ENCODE peak calls at places on chromosomes 6 and 20, in seven cellular contexts. N is bronchial epithelial cell, Z is AG04450, H is fibroblast of lung, A is fibroblast of villous mesenchyme, O is GM12865, V is fibroblast of mammary gland. W is an unnamed sample.

GRCh38 chr20:23536601-23537000 is 31.7 kb downstream of the CST9L start:
- DNase-seq in N (no peak), Z (no peak), H (no peak), A (no peak), O (no peak), V (no peak), W (no peak)

GRCh38 chr20:32359633-32360332 is 1.7 kb downstream of the ASXL1 start:
- DNase-seq in N (peak), Z (no peak), H (peak), A (peak), O (peak), V (no peak), W (no peak)

GRCh38 chr20:14415492-14415891 is 78.1 kb upstream of the FLRT3 start:
- DNase-seq in N (no peak), Z (no peak), H (no peak), A (no peak), O (no peak), V (no peak), W (no peak)

GRCh38 chr6:89471287-89471867 is 38.4 kb downstream of the ANKRD6 start:
- DNase-seq in N (no peak), Z (no peak), H (no peak), A (no peak), O (no peak), V (no peak), W (no peak)

GRCh38 chr20:49276895-49277785 is 717 bp downstream of the ZNFX1 start:
- DNase-seq in N (no peak), Z (no peak), H (no peak), A (no peak), O (peak), V (no peak), W (no peak)

GRCh38 chr6:138509371-138509770 is 10.1 kb upstream of the NHSL1 start:
- DNase-seq in N (peak), Z (no peak), H (peak), A (peak), O (peak), V (peak), W (no peak)

GRCh38 chr6:156988276-156989158 is 211.3 kb downstream of the ARID1B start:
- DNase-seq in N (peak), Z (no peak), H (no peak), A (peak), O (peak), V (peak), W (no peak)

GRCh38 chr20:40683894-40684268 is 5.2 kb downstream of the MAFB start:
- DNase-seq in N (no peak), Z (no peak), H (no peak), A (no peak), O (no peak), V (no peak), W (no peak)

GRCh38 chr20:17629025-17629424 is 53.0 kb downstream of the RRBP1 start:
- DNase-seq in N (no peak), Z (no peak), H (no peak), A (no peak), O (no peak), V (no peak), W (no peak)

GRCh38 chr20:59135093-59135492 is 28.5 kb upstream of the ZNF831 start:
- DNase-seq in N (peak), Z (no peak), H (no peak), A (no peak), O (no peak), V (no peak), W (no peak)

GRCh38 chr6:137044366-137045220 is at the start of gene IL20RA:
- DNase-seq in N (peak), Z (no peak), H (no peak), A (peak), O (peak), V (no peak), W (no peak)

GRCh38 chr20:34150616-34151015 is 38.6 kb upstream of the EIF2S2 start:
- DNase-seq in N (no peak), Z (no peak), H (no peak), A (no peak), O (no peak), V (no peak), W (no peak)

GRCh38 chr6:28522594-28523557 is 2.8 kb upstream of the GPX5 start:
- DNase-seq in N (no peak), Z (no peak), H (no peak), A (no peak), O (no peak), V (no peak), W (no peak)

GRCh38 chr20:4169360-4170214 is 154.2 kb upstream of the RNF24 start:
- DNase-seq in N (no peak), Z (no peak), H (no peak), A (no peak), O (peak), V (no peak), W (no peak)

GRCh38 chr6:131122516-131122915 is 12.8 kb upstream of the AKAP7 start:
- DNase-seq in N (no peak), Z (no peak), H (no peak), A (no peak), O (no peak), V (no peak), W (no peak)

GRCh38 chr6:158057213-158057987 is 75.7 kb downstream of the SYNJ2 start:
- DNase-seq in N (peak), Z (peak), H (peak), A (peak), O (no peak), V (peak), W (no peak)

GRCh38 chr20:8549192-8549591 is 417.1 kb downstream of the PLCB1 start:
- DNase-seq in N (no peak), Z (no peak), H (no peak), A (no peak), O (no peak), V (no peak), W (no peak)

GRCh38 chr6:129776542-129776941 is 66.6 kb upstream of the ARHGAP18 start:
- DNase-seq in N (peak), Z (no peak), H (no peak), A (no peak), O (no peak), V (no peak), W (no peak)

GRCh38 chr20:36629719-36630340 is 16.2 kb downstream of the SLA2 start:
- DNase-seq in N (no peak), Z (no peak), H (no peak), A (no peak), O (peak), V (no peak), W (no peak)

GRCh38 chr6:71187136-71187535 is 101.5 kb upstream of the OGFRL1 start:
- DNase-seq in N (no peak), Z (no peak), H (no peak), A (no peak), O (no peak), V (no peak), W (no peak)

GRCh38 chr20:39986231-39986904 is 702.7 kb downstream of the MAFB start:
- DNase-seq in N (peak), Z (no peak), H (peak), A (peak), O (no peak), V (peak), W (no peak)

GRCh38 chr20:49697071-49697470 is 16.6 kb downstream of the B4GALT5 start:
- DNase-seq in N (no peak), Z (no peak), H (no peak), A (no peak), O (no peak), V (no peak), W (no peak)

GRCh38 chr20:56952258-56952929 is 314.0 kb downstream of the BMP7 start:
- DNase-seq in N (no peak), Z (no peak), H (no peak), A (no peak), O (no peak), V (no peak), W (no peak)

GRCh38 chr6:5126214-5126613 is 41.1 kb downstream of the PPP1R3G start:
- DNase-seq in N (no peak), Z (peak), H (no peak), A (peak), O (no peak), V (no peak), W (no peak)

GRCh38 chr20:59044295-59044694 is 1.7 kb upstream of the PRELID3B start:
- DNase-seq in N (no peak), Z (no peak), H (no peak), A (no peak), O (no peak), V (no peak), W (no peak)

GRCh38 chr20:17674722-17675518 is 7.1 kb downstream of the RRBP1 start:
- DNase-seq in N (no peak), Z (peak), H (peak), A (peak), O (no peak), V (peak), W (no peak)

GRCh38 chr6:119147101-119148053 is 68.9 kb upstream of the FAM184A start:
- DNase-seq in N (peak), Z (peak), H (peak), A (peak), O (peak), V (peak), W (no peak)

GRCh38 chr20:51104960-51105460 is 82.1 kb upstream of the KCNG1 start:
- DNase-seq in N (no peak), Z (no peak), H (no peak), A (peak), O (no peak), V (no peak), W (no peak)

GRCh38 chr6:108597601-108598315 is 37.0 kb downstream of the FOXO3 start:
- DNase-seq in N (no peak), Z (no peak), H (no peak), A (peak), O (peak), V (peak), W (no peak)

GRCh38 chr6:164097557-164098398 is 683.3 kb downstream of the QKI start:
- DNase-seq in N (peak), Z (no peak), H (peak), A (no peak), O (no peak), V (peak), W (peak)

GRCh38 chr6:79630883-79631799 is at the start of gene SH3BGRL2:
- DNase-seq in N (peak), Z (peak), H (peak), A (peak), O (peak), V (peak), W (no peak)

GRCh38 chr6:79630400-79630882 is 688 bp upstream of the SH3BGRL2 start:
- DNase-seq in N (no peak), Z (no peak), H (no peak), A (no peak), O (no peak), V (no peak), W (no peak)

GRCh38 chr6:79634491-79634890 is 3.4 kb downstream of the SH3BGRL2 start:
- DNase-seq in N (no peak), Z (no peak), H (no peak), A (no peak), O (no peak), V (no peak), W (no peak)

GRCh38 chr6:79631800-79632172 is 657 bp downstream of the SH3BGRL2 start:
- DNase-seq in N (no peak), Z (no peak), H (peak), A (no peak), O (no peak), V (no peak), W (no peak)

DNA sequence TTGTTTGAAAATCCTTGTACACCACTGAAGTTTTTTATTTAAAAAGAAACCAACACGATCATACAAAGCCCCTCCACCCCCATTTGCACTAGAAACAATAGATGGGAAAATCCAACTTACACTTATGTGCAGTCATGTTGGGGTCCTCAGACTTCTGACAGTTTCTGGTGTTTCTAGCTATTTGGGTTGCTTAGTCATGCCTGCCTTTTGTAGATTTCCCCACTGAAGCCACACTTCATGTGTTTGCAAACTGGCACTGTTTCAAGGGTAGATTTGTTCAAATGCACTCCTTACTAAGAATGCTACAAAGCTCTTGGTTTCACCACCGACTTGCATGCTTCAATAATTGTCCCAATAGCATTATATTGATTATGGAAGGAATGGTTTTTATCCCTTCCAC is 1.5 kb downstream of the SH3BGRL2 start:
- DNase-seq in N (no peak), Z (no peak), H (no peak), A (no peak), O (peak), V (no peak), W (no peak)
- H3K4me3 ChIP-seq in N (no peak), Z (no peak), H (no peak), A (no peak), O (no peak), V (no peak), W (peak)

GRCh38 chr6:45651301-45651700 is 273.6 kb upstream of the SUPT3H start:
- DNase-seq in N (no peak), Z (no peak), H (no peak), A (peak), O (no peak), V (no peak), W (no peak)

GRCh38 chr6:45652393-45652792 is 274.7 kb upstream of the SUPT3H start:
- DNase-seq in N (no peak), Z (no peak), H (peak), A (peak), O (no peak), V (no peak), W (no peak)

GRCh38 chr6:45654673-45655072 is 276.9 kb upstream of the SUPT3H start:
- DNase-seq in N (no peak), Z (no peak), H (no peak), A (no peak), O (no peak), V (peak), W (no peak)

GRCh38 chr6:45655630-45656422 is 278.1 kb upstream of the SUPT3H start:
- DNase-seq in N (peak), Z (peak), H (peak), A (peak), O (no peak), V (peak), W (no peak)

GRCh38 chr6:45653117-45653883 is 275.6 kb upstream of the SUPT3H start:
- DNase-seq in N (no peak), Z (no peak), H (no peak), A (peak), O (no peak), V (peak), W (no peak)
- H3K4me3 ChIP-seq in N (no peak), Z (no peak), H (no peak), A (no peak), O (no peak), V (no peak), W (no peak)

GRCh38 chr6:112308476-112308875 is 38.7 kb upstream of the RFPL4B start:
- DNase-seq in N (no peak), Z (no peak), H (no peak), A (no peak), O (no peak), V (peak), W (no peak)

GRCh38 chr6:112309244-112309643 is 37.9 kb upstream of the RFPL4B start:
- DNase-seq in N (no peak), Z (no peak), H (no peak), A (no peak), O (no peak), V (no peak), W (no peak)

GRCh38 chr6:112305795-112306194 is 41.3 kb upstream of the RFPL4B start:
- DNase-seq in N (no peak), Z (no peak), H (no peak), A (no peak), O (no peak), V (no peak), W (no peak)

GRCh38 chr6:112310439-112311154 is 36.5 kb upstream of the RFPL4B start:
- DNase-seq in N (no peak), Z (no peak), H (peak), A (no peak), O (no peak), V (no peak), W (no peak)

DNA sequence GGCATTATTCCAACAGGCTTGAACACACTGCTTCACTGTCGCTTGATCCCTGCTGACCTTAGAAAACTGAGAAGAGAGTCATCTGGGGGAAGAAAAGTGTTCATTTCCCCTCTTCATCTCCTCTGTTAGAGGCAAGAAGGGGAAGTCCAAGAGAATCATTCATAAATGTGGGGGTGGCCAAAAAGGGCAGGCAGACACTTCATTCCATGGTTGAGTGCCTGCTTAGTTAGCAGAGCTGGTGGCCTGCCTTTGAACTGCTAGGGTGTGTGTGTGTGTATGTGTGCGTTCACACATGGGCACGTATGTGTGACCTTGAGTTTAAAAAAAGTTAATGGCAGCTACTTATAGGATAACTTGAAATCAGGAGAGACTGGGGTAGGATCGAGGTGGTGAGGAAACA is 39.4 kb upstream of the RFPL4B start:
- DNase-seq in N (no peak), Z (no peak), H (no peak), A (no peak), O (peak), V (no peak), W (no peak)
- H3K4me3 ChIP-seq in N (no peak), Z (no peak), H (no peak), A (no peak), O (no peak), V (no peak), W (no peak)

GRCh38 chr6:43093361-43094289 is 17.5 kb downstream of the PTK7 start:
- DNase-seq in N (peak), Z (no peak), H (peak), A (peak), O (no peak), V (peak), W (no peak)
- H3K4me3 ChIP-seq in N (peak), Z (peak), H (peak), A (peak), O (no peak), V (peak), W (no peak)

DNA sequence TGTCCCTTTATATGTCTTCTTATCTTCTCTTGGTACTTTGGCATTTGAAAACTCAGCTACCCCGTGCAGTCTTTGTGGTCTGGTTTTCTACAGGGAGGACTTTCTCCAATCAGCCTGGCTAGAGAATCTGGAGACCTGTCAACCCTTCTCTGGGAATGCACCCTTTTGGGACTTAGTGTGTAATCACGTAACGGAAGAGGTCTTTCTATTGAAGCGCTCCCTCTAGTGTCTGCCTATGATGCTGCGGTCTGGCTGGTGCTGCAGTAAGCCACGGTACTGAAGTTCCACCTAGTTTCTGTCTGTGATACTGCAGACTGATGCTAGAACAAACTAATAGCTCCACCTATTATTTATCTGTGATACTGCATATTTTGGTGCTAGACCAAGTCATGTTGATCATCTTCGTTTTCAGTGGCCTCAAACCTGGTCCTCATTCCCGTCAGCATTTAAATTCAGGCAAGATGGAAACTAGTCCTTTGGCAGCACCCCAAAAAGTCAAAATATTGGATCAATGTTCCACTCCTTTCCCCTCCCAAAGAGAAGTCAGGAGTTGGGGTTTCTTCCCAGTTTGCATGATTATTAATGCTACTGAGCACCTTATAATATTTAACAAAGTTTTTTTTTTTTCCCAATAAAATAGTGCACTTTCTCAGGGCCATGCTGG is 12.5 kb upstream of the SIRPB2 start:
- DNase-seq in N (peak), Z (peak), H (peak), A (peak), O (peak), V (peak), W (peak)
- H3K4me3 ChIP-seq in N (no peak), Z (no peak), H (no peak), A (no peak), O (no peak), V (no peak), W (no peak)